ENCODE peak calls at places on chromosomes 16 and 17, in four cellular contexts. One of them, this sample, is unnamed.

GRCh38 chr16:66133641-66134402 is 232.7 kb upstream of the CDH5 start:
- DNase-seq in K562: no peak
- DNase-seq in IMR-90: peak; percentile 72
- DNase-seq in H1: no peak
- DNase-seq in this sample: no peak

GRCh38 chr16:88649195-88649923 is 1.5 kb downstream of the CYBA start:
- DNase-seq in K562: no peak
- DNase-seq in IMR-90: no peak
- DNase-seq in H1: no peak
- DNase-seq in this sample: no peak

GRCh38 chr17:73211745-73212144 is 18.9 kb downstream of the COG1 start:
- DNase-seq in K562: no peak
- DNase-seq in IMR-90: no peak
- DNase-seq in H1: no peak
- DNase-seq in this sample: no peak

GRCh38 chr17:50149425-50150353 is 788 bp downstream of the PPP1R9B start:
- DNase-seq in K562: peak; percentile 45
- DNase-seq in IMR-90: peak; percentile 48
- DNase-seq in H1: no peak
- DNase-seq in this sample: no peak

GRCh38 chr16:19607610-19608280 is 52.2 kb downstream of the VPS35L start:
- DNase-seq in K562: no peak
- DNase-seq in IMR-90: peak; percentile 14
- DNase-seq in H1: no peak
- DNase-seq in this sample: peak; percentile 23

GRCh38 chr16:379961-380836 is 1.6 kb downstream of the PGAP6 start:
- DNase-seq in K562: no peak
- DNase-seq in IMR-90: no peak
- DNase-seq in H1: no peak
- DNase-seq in this sample: no peak

GRCh38 chr16:24409045-24409444 is 130.3 kb upstream of the RBBP6 start:
- DNase-seq in K562: no peak
- DNase-seq in IMR-90: no peak
- DNase-seq in H1: no peak
- DNase-seq in this sample: peak; percentile 50

GRCh38 chr17:63786961-63787711 is 13.2 kb downstream of the DDX42 start:
- DNase-seq in K562: no peak
- DNase-seq in IMR-90: no peak
- DNase-seq in H1: no peak
- DNase-seq in this sample: no peak

GRCh38 chr17:34443832-34444469 is 80.9 kb upstream of the CCL1 start:
- DNase-seq in K562: peak; percentile 34
- DNase-seq in IMR-90: no peak
- DNase-seq in H1: peak; percentile 62
- DNase-seq in this sample: peak; percentile 43

GRCh38 chr16:67780847-67781547 is 25.4 kb downstream of the RANBP10 start:
- DNase-seq in K562: peak; percentile 71
- DNase-seq in IMR-90: no peak
- DNase-seq in H1: no peak
- DNase-seq in this sample: no peak

GRCh38 chr17:14014647-14015046 is 54.7 kb upstream of the COX10 start:
- DNase-seq in K562: no peak
- DNase-seq in IMR-90: peak; percentile 9
- DNase-seq in H1: no peak
- DNase-seq in this sample: no peak

GRCh38 chr16:81551141-81551808 is 106.7 kb downstream of the CMIP start:
- DNase-seq in K562: peak; percentile 36
- DNase-seq in IMR-90: peak; percentile 70
- DNase-seq in H1: no peak
- DNase-seq in this sample: no peak

GRCh38 chr17:67605259-67605912 is 112.3 kb upstream of the NOL11 start:
- DNase-seq in K562: no peak
- DNase-seq in IMR-90: no peak
- DNase-seq in H1: no peak
- DNase-seq in this sample: no peak

GRCh38 chr17:67601897-67602296 is 115.8 kb upstream of the NOL11 start:
- DNase-seq in K562: no peak
- DNase-seq in IMR-90: no peak
- DNase-seq in H1: no peak
- DNase-seq in this sample: no peak

GRCh38 chr17:67600408-67600807 is 117.3 kb upstream of the NOL11 start:
- DNase-seq in K562: no peak
- DNase-seq in IMR-90: no peak
- DNase-seq in H1: no peak
- DNase-seq in this sample: no peak

GRCh38 chr17:67602439-67602838 is 115.3 kb upstream of the NOL11 start:
- DNase-seq in K562: no peak
- DNase-seq in IMR-90: no peak
- DNase-seq in H1: no peak
- DNase-seq in this sample: no peak

DNA sequence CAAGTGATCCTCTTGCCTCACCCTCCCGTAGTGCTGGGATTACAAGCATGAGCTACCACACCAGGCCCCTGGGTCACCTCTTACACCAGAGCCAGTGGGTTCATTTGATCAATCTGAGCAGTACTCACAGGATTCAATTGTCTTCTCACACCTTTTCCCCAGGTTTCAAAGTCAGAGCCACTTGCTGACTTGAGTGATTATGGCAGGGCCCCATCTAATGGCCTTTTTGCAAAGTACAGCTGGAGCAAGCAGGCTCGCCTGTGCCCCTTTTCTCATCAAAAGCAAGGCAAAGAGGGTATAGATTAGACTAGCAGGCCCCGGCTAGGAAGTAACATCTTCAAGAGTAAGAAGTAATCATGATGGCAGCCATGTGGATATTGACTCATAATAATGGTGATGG is 114.8 kb upstream of the NOL11 start:
- DNase-seq in K562: no peak
- DNase-seq in IMR-90: peak; percentile 49
- DNase-seq in H1: peak; percentile 57
- DNase-seq in this sample: peak; percentile 61
- TF ChIP-seq RAD21 in K562: peak; percentile 35
- TF ChIP-seq RAD21 in IMR-90: peak; percentile 68
- TF ChIP-seq RAD21 in H1: peak; percentile 91
- TF ChIP-seq RAD21 in this sample: peak; percentile 72

GRCh38 chr17:35807371-35808144 is 1.7 kb upstream of the TAF15 start:
- DNase-seq in K562: no peak
- DNase-seq in IMR-90: peak; percentile 74
- DNase-seq in H1: no peak
- DNase-seq in this sample: no peak
- H3K27ac ChIP-seq in K562: no peak overlapping the region
- H3K27ac ChIP-seq in IMR-90: no peak overlapping the region
- H3K27ac ChIP-seq in H1: no peak overlapping the region
- H3K27ac ChIP-seq in this sample: peak overlapping the region; percentile 86

GRCh38 chr16:28219283-28219682 is 7.5 kb upstream of the XPO6 start:
- DNase-seq in K562: no peak
- DNase-seq in IMR-90: peak; percentile 61
- DNase-seq in H1: no peak
- DNase-seq in this sample: no peak
- TF ChIP-seq RAD21 in K562: no peak
- TF ChIP-seq RAD21 in IMR-90: no peak
- TF ChIP-seq RAD21 in H1: no peak
- TF ChIP-seq RAD21 in this sample: no peak

DNA sequence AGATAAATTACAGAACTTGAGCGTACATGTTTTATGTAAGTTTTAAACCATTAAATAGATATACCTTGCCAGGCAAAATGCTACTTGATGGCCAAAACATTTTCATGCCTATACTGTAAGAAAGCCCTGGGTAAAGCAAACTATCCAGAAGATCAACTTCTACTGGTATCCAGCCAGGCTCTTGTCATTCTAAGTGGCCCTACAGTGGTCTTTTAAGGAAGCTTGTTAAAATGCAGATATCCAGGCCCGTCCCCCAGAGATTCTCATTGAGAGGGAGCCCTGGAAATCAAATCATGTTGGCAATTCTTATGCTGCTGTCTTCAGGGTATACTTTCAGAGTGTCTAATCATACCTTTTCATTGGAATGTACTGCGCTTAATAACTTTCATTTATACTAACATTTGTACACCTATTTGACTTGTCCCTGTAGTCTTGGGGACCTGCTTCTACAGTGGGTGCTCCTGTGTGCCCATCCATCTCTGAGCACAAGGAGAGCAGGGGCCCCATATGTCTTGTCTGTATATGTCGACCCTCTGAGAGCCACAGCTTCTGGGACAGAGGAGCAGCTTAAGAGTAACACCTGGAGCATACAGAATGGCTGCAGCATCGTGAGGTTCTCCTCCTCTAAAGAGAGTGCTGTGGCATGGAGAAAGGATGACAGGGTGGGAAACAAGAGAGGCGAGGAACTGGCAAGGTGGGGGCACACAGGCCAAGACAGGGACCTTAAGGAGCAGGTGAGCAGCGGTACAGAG is 43.6 kb upstream of the ANKFY1 start:
- DNase-seq in K562: no peak
- DNase-seq in IMR-90: no peak
- DNase-seq in H1: no peak
- DNase-seq in this sample: no peak
- H3K27ac ChIP-seq in K562: no peak overlapping the region
- H3K27ac ChIP-seq in IMR-90: no peak overlapping the region
- H3K27ac ChIP-seq in H1: peak overlapping the region; percentile 46
- H3K27ac ChIP-seq in this sample: no peak overlapping the region

DNA sequence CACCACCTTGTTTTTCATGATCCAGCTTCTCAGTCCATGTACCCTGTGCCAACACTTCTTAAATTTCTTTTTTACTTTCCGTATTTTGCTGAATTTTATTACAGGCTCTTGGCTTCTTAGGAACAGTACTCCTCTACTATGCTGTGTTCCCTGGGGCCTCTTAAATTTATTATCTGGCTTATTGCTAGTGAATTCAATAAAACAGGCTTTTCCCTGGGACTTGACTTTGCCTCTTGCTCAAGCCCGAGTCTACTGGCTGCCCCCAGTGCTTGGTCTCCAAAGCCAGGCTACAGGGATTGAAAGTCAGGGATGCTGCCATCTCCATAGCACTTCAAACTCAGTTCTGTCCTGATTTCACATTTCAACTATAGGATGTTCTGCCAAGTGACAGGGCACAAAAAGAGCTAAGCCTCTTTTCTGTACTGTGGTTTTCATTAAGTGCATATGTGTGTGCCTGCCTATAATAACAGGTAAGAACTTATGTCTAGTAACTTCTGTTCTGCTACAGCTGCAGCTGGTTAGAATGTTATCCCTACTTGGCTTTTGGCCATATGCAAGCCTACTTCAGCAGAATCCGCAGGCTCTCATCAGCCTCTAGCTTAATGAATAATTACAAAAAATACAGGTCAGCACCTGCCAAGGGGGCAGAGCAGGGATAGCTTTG is 8.4 kb downstream of the FAM20A start:
- DNase-seq in K562: no peak
- DNase-seq in IMR-90: no peak
- DNase-seq in H1: no peak
- DNase-seq in this sample: no peak
- TF ChIP-seq RAD21 in K562: no peak
- TF ChIP-seq RAD21 in IMR-90: no peak
- TF ChIP-seq RAD21 in H1: no peak
- TF ChIP-seq RAD21 in this sample: no peak

This sample was measured in A549.